ENCODE peak calls at places on chromosomes 1 and 21, in six cellular contexts. One of them, this sample, is unnamed.

GRCh38 chr21:33024278-33025103 is 1.2 kb upstream of the OLIG2 start:
- DNase-seq in DMS153: no peak
- DNase-seq in retina: peak
- DNase-seq in NCI-H1048: no peak
- DNase-seq in T-cell: no peak
- DNase-seq in tibial nerve: no peak
- DNase-seq in this sample: no peak

GRCh38 chr1:167551359-167551758 is 2.2 kb downstream of the CREG1 start:
- DNase-seq in DMS153: no peak
- DNase-seq in retina: no peak
- DNase-seq in NCI-H1048: no peak
- DNase-seq in T-cell: no peak
- DNase-seq in tibial nerve: no peak
- DNase-seq in this sample: no peak

GRCh38 chr1:202105571-202106339 is 17.0 kb upstream of the GPR37L1 start:
- DNase-seq in DMS153: peak
- DNase-seq in retina: no peak
- DNase-seq in NCI-H1048: no peak
- DNase-seq in T-cell: no peak
- DNase-seq in tibial nerve: no peak
- DNase-seq in this sample: no peak

GRCh38 chr1:10646347-10646861 is 150.0 kb downstream of the CASZ1 start:
- DNase-seq in DMS153: no peak
- DNase-seq in retina: no peak
- DNase-seq in NCI-H1048: no peak
- DNase-seq in T-cell: no peak
- DNase-seq in tibial nerve: no peak
- DNase-seq in this sample: no peak

GRCh38 chr1:166189126-166189525 is 22.3 kb upstream of the FAM78B start:
- DNase-seq in DMS153: no peak
- DNase-seq in retina: no peak
- DNase-seq in NCI-H1048: no peak
- DNase-seq in T-cell: no peak
- DNase-seq in tibial nerve: no peak
- DNase-seq in this sample: no peak

GRCh38 chr21:25501996-25502665 is 105.2 kb downstream of the MRPL39 start:
- DNase-seq in DMS153: no peak
- DNase-seq in retina: no peak
- DNase-seq in NCI-H1048: no peak
- DNase-seq in T-cell: no peak
- DNase-seq in tibial nerve: no peak
- DNase-seq in this sample: peak

GRCh38 chr1:178060789-178061556 is 32.9 kb upstream of the RASAL2 start:
- DNase-seq in DMS153: peak
- DNase-seq in retina: no peak
- DNase-seq in NCI-H1048: no peak
- DNase-seq in T-cell: no peak
- DNase-seq in tibial nerve: no peak
- DNase-seq in this sample: no peak

GRCh38 chr1:184260382-184260781 is 126.4 kb upstream of the C1orf21 start:
- DNase-seq in DMS153: no peak
- DNase-seq in retina: no peak
- DNase-seq in NCI-H1048: no peak
- DNase-seq in T-cell: no peak
- DNase-seq in tibial nerve: no peak
- DNase-seq in this sample: no peak

GRCh38 chr1:77039739-77040138 is 172.5 kb downstream of the ST6GALNAC5 start:
- DNase-seq in DMS153: no peak
- DNase-seq in retina: no peak
- DNase-seq in NCI-H1048: no peak
- DNase-seq in T-cell: no peak
- DNase-seq in tibial nerve: peak
- DNase-seq in this sample: no peak

GRCh38 chr1:96944743-96945142 is 223.2 kb downstream of the PTBP2 start:
- DNase-seq in DMS153: no peak
- DNase-seq in retina: no peak
- DNase-seq in NCI-H1048: no peak
- DNase-seq in T-cell: no peak
- DNase-seq in tibial nerve: no peak
- DNase-seq in this sample: no peak

This sample was measured in stimulated activated naive B cell treated with anti-CD40 and anti-IgM and Interleukin-4, amounts not matched to agents 10 μg/mL and 1 μg/mL and 100 μg/mL, for 72 hours.